ENCODE peak calls at places on chromosomes 1 and 21, in four cellular contexts. Y is cardiac muscle cell, I is bronchial epithelial cell, F is tibial artery. M is an unnamed sample.

GRCh38 chr1:75520862-75521261 is 90.1 kb downstream of the SLC44A5 start:
- DNase-seq in Y (no peak), I (no peak), F (no peak), M (no peak)

GRCh38 chr1:17909634-17910033 is 154.5 kb downstream of the ACTL8 start:
- DNase-seq in Y (peak), I (no peak), F (peak), M (no peak)

GRCh38 chr1:85372683-85373446 is 92.1 kb downstream of the DDAH1 start:
- DNase-seq in Y (no peak), I (peak), F (no peak), M (peak)

GRCh38 chr1:178645826-178646200 is 79.2 kb upstream of the RALGPS2 start:
- DNase-seq in Y (no peak), I (no peak), F (no peak), M (no peak)

GRCh38 chr1:905071-905749 is 18.5 kb upstream of the SAMD11 start:
- DNase-seq in Y (no peak), I (no peak), F (peak), M (no peak)

GRCh38 chr1:34924759-34925555 is 4.5 kb downstream of the DLGAP3 start:
- DNase-seq in Y (peak), I (peak), F (no peak), M (peak)

GRCh38 chr1:218412181-218412580 is 67.0 kb downstream of the TGFB2 start:
- DNase-seq in Y (no peak), I (no peak), F (no peak), M (no peak)

GRCh38 chr21:37071561-37072238 is 1.2 kb downstream of the PIGP start:
- DNase-seq in Y (peak), I (peak), F (peak), M (peak)

GRCh38 chr1:21258331-21259134 is 31.7 kb downstream of the ECE1 start:
- DNase-seq in Y (no peak), I (peak), F (no peak), M (no peak)

GRCh38 chr1:39615086-39615662 is 24.3 kb downstream of the HEYL start:
- DNase-seq in Y (no peak), I (no peak), F (no peak), M (no peak)

GRCh38 chr1:160818207-160818935 is 22.4 kb downstream of the LY9 start:
- DNase-seq in Y (no peak), I (no peak), F (no peak), M (no peak)

GRCh38 chr21:44913425-44914175 is 7.1 kb downstream of the ITGB2 start:
- DNase-seq in Y (no peak), I (no peak), F (no peak), M (no peak)

GRCh38 chr1:109383850-109384249 is 13.9 kb downstream of the SORT1 start:
- DNase-seq in Y (no peak), I (no peak), F (no peak), M (no peak)

GRCh38 chr1:173853074-173853473 is 14.7 kb downstream of the GAS5 start:
- DNase-seq in Y (no peak), I (peak), F (no peak), M (peak)

GRCh38 chr21:41957991-41958766 is 4.4 kb upstream of the C2CD2 start:
- DNase-seq in Y (peak), I (peak), F (peak), M (peak)

GRCh38 chr1:212595787-212596714 is 12.5 kb upstream of the ATF3 start:
- DNase-seq in Y (no peak), I (peak), F (no peak), M (peak)

GRCh38 chr1:169964206-169964605 is 70.5 kb upstream of the SCYL3 start:
- DNase-seq in Y (no peak), I (no peak), F (no peak), M (no peak)

GRCh38 chr21:36765229-36765628 is 66.3 kb downstream of the SIM2 start:
- DNase-seq in Y (no peak), I (peak), F (no peak), M (no peak)

GRCh38 chr1:222994506-222995229 is 148.4 kb downstream of the TLR5 start:
- DNase-seq in Y (no peak), I (peak), F (no peak), M (no peak)

GRCh38 chr1:207076181-207076949 is 12.3 kb upstream of the C4BPB start:
- DNase-seq in Y (no peak), I (peak), F (no peak), M (no peak)

GRCh38 chr1:6444377-6444776 is 19.8 kb downstream of the ESPN start:
- DNase-seq in Y (no peak), I (no peak), F (no peak), M (no peak)

GRCh38 chr1:6441586-6441985 is 17.0 kb downstream of the ESPN start:
- DNase-seq in Y (no peak), I (no peak), F (no peak), M (no peak)

GRCh38 chr1:6443339-6444115 is 19.0 kb downstream of the ESPN start:
- DNase-seq in Y (no peak), I (no peak), F (no peak), M (no peak)

GRCh38 chr1:6438047-6438525 is 13.5 kb downstream of the ESPN start:
- DNase-seq in Y (peak), I (peak), F (no peak), M (no peak)

DNA sequence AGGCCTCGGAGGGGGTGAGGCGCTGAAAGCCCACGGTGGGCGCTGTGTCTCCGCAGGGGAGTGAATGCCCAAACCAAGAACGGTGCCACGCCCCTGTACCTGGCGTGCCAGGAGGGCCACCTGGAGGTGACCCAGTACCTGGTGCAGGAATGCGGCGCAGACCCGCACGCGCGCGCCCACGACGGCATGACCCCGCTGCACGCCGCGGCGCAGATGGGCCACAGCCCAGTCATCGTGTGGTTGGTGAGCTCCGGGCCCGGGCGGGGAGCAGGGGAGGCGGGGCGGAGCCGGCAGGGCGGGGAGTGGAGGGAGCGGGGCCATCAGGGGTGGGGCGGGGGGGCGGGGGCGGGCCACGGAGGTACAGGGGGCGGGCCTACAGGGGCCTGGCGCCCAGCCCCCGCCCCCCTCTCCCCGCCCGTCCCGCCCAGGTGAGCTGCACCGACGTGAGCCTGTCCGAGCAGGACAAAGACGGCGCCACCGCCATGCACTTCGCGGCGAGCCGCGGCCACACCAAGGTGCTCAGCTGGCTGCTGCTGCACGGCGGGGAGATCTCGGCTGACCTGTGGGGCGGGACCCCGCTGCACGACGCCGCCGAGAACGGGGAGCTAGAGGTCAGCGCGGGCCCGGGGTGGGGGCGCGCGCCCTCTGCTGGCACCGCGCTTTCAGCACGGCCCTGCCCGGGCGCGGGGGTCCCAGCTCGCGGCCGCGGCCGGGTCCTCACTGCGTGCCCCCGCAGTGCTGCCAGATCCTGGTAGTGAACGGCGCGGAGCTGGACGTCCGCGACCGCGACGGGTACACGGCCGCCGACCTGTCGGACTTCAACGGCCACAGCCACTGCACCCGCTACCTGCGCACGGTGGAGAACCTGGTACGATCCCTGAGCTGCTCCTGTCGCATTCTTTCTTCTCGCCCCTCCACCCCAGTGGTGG is 15.9 kb downstream of the ESPN start:
- DNase-seq in Y (peak), I (no peak), F (no peak), M (no peak)
- TF ChIP-seq CTCF in Y (peak), I (peak), F (peak), M (peak)

DNA sequence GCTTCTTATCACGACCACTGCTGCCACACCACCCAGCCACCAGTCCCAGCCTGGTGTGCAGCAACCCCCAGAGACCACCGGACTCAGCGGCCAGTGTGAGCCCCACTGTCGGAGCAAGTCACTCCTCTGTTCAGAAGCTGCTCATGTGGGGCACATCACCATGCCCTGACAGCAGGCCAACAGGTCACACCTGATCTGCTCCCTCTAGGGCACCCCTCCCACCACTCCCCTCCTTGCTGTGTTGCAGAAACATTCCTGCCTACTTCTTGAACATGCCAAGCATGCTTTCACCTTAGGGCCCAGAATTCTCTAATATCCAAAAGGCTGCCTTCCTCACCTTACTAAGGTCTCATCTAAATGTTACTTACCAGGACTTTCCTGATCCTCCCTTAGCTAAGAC is 146.5 kb downstream of the SLC45A1 start:
- DNase-seq in Y (peak), I (no peak), F (no peak), M (no peak)
- H3K4me3 ChIP-seq in Y (no peak), I (no peak), F (no peak), M (no peak)

GRCh38 chr1:23553206-23553895 is 6.0 kb downstream of the ID3 start:
- DNase-seq in Y (no peak), I (no peak), F (no peak), M (no peak)

GRCh38 chr1:23553896-23554480 is 5.3 kb downstream of the ID3 start:
- DNase-seq in Y (no peak), I (no peak), F (peak), M (no peak)

GRCh38 chr1:23555949-23556640 is 3.2 kb downstream of the ID3 start:
- DNase-seq in Y (peak), I (peak), F (peak), M (peak)

GRCh38 chr1:23555225-23555801 is 4.0 kb downstream of the ID3 start:
- DNase-seq in Y (peak), I (peak), F (peak), M (no peak)

DNA sequence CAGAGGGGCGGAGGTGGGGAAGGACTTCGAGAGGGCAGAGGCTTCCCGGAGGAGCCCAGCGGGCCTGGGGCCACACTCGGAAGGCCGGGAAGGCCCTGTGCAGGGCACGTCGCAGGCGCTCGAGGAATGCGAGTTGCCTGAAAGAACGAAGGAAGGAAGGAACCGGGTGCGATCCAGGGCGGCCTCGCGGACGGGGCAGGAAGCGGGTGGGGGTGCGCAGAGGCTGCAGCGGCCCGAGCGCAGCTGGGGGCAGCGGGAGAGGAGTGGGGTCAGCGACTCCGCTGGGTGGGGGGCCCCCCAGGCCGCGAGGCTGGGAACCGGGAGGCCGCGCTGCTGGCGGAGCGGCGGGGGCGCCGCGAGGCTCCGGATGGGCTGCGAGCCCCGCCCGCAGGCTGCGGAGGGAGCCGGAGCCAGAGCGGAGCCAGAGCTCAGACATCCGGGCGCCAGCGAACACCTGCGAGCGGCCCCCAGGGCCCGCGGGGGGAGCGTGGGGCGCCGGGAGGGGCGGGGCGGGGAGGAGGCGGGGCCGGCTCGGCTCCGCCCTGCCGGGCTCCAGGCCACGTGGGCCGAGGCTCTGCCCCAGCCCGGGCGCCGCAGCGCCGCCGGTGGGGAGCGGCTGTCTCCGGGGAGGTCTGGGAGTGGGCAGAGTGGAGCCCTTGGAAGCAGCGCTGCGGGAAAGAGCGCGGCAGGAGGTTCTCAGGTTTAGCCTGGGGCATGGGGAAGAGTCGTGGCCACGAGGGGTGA is 4.6 kb downstream of the ID3 start:
- DNase-seq in Y (peak), I (peak), F (peak), M (peak)
- TF ChIP-seq CTCF in Y (no peak), I (peak), F (no peak), M (peak)

DNA sequence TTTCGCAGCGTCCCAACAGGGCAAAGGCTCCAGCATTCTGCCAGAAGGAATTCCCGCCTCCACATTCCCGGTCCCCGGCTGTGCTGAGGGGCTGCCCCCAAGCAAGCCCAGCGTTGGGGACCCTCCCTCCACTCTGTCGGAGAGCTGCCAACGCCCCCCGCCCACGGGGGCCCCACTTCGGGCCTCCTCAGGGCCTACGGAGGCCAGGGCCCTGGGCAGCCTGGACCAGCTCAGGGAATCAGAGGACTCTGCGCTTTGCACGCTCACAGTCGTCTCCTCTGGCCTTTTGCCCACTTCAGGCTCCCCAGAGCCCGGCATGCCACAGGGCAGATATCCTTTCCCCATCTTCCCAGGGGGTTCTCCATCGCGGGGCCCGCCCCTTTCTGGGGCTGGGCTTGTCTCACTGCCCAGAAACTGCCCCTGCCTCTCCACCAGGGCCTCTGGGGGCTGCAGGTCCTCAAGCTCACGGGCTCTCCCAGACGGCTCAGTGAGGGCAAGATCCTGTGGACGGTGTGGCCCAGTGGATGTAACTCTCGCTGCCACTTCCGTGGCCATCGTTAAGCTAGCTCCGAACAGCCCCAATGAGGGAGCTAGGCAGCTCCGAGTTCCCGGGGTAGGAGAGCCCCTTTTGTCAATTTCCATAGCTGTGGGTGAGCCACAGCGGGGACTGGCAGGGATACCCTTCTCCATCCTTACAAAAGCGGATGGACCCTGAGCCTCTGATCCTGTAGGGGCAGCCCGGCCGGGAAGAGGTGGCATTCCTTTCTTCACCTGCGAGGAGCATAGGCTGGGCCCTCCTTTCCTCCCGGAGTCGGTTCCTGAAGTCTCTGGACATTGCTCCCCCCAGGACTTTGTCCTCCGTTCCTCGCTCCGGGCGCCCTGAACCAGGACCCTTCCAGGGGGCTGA is 2.8 kb downstream of the ITPKB start:
- DNase-seq in Y (no peak), I (no peak), F (peak), M (no peak)
- H3K4me3 ChIP-seq in Y (peak), I (no peak), F (peak), M (peak)

GRCh38 chr1:157287462-157287861 is 149.3 kb upstream of the ETV3 start:
- DNase-seq in Y (no peak), I (no peak), F (no peak), M (no peak)

GRCh38 chr1:157289001-157289400 is 150.8 kb upstream of the ETV3 start:
- DNase-seq in Y (no peak), I (peak), F (no peak), M (no peak)

GRCh38 chr1:157286646-157287420 is 148.6 kb upstream of the ETV3 start:
- DNase-seq in Y (no peak), I (no peak), F (no peak), M (no peak)

GRCh38 chr1:157288511-157288910 is 150.3 kb upstream of the ETV3 start:
- DNase-seq in Y (no peak), I (no peak), F (no peak), M (no peak)

GRCh38 chr1:157288006-157288405 is 149.8 kb upstream of the ETV3 start:
- DNase-seq in Y (no peak), I (no peak), F (no peak), M (no peak)
- TF ChIP-seq CTCF in Y (no peak), I (no peak), F (no peak), M (no peak)

GRCh38 chr1:66446261-66447001 is 87.5 kb upstream of the SGIP1 start:
- DNase-seq in Y (peak), I (peak), F (no peak), M (no peak)
- H3K4me3 ChIP-seq in Y (no peak), I (no peak), F (no peak), M (no peak)

DNA sequence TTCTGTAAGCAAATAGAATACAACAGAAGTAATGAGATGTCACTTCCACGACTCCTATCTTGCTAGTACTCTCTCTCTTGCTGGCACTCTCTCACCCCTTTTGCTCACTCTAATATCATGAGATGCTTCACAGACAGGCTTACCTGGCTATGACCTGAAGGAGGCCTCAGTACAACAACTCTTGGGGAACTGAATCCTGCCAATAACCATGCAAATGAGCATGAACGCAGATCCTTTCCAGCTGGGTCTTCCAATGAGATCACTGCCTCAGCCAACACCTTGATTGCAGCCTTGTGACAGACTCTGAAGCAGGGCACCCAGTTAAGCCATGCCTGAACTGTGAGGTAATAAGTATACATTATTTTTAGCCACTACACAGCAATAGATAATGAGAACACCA is 53.1 kb upstream of the ADAR start:
- DNase-seq in Y (no peak), I (peak), F (no peak), M (no peak)
- TF ChIP-seq CTCF in Y (no peak), I (no peak), F (no peak), M (no peak)

GRCh38 chr1:112770724-112771123 is 55.6 kb upstream of the PPM1J start:
- DNase-seq in Y (no peak), I (no peak), F (no peak), M (no peak)

GRCh38 chr1:112767646-112768045 is 52.5 kb upstream of the PPM1J start:
- DNase-seq in Y (no peak), I (no peak), F (no peak), M (no peak)

GRCh38 chr1:112772781-112773180 is 57.6 kb upstream of the PPM1J start:
- DNase-seq in Y (no peak), I (no peak), F (no peak), M (no peak)

GRCh38 chr1:112769611-112770010 is 54.5 kb upstream of the PPM1J start:
- DNase-seq in Y (no peak), I (peak), F (no peak), M (no peak)
- H3K4me3 ChIP-seq in Y (no peak), I (no peak), F (no peak), M (no peak)

M was measured in retinal pigment epithelial cell.